ENCODE peak calls at places on chromosomes 6 and 20, in nine cellular contexts. One of them, this sample, is unnamed.

GRCh38 chr6:132084811-132085509 is 133.8 kb upstream of the CCN2 start:
- DNase-seq in GM04504: peak; percentile 95
- DNase-seq in Right ventricle myocardium superior: no peak
- DNase-seq in activated CD4-positive, alpha-beta T cell treated with anti-CD3 and anti-CD28 coated beads, Interleukin-2, amount 50 U/mL, for 48 hours: no peak
- DNase-seq in caudate nucleus: no peak
- DNase-seq in heart left ventricle: no peak
- DNase-seq in ELF-1: no peak
- DNase-seq in iris pigment epithelial cell: peak; percentile 98
- DNase-seq in KG1: no peak
- DNase-seq in this sample: no peak

GRCh38 chr6:142945071-142945445 is at the start of gene HIVEP2:
- DNase-seq in heart left ventricle: peak; percentile 91
- DNase-seq in caudate nucleus: peak; percentile 81
- DNase-seq in activated CD4-positive, alpha-beta T cell treated with anti-CD3 and anti-CD28 coated beads, Interleukin-2, amount 50 U/mL, for 48 hours: peak; percentile 93
- DNase-seq in KG1: no peak
- DNase-seq in ELF-1: peak; percentile 90
- DNase-seq in Right ventricle myocardium superior: peak; percentile 91
- DNase-seq in iris pigment epithelial cell: peak; percentile 91
- DNase-seq in GM04504: peak; percentile 48
- DNase-seq in this sample: no peak

GRCh38 chr6:102026649-102027048 is 633.1 kb downstream of the GRIK2 start:
- DNase-seq in activated CD4-positive, alpha-beta T cell treated with anti-CD3 and anti-CD28 coated beads, Interleukin-2, amount 50 U/mL, for 48 hours: no peak
- DNase-seq in heart left ventricle: no peak
- DNase-seq in Right ventricle myocardium superior: no peak
- DNase-seq in KG1: no peak
- DNase-seq in ELF-1: no peak
- DNase-seq in iris pigment epithelial cell: no peak
- DNase-seq in caudate nucleus: no peak
- DNase-seq in GM04504: no peak
- DNase-seq in this sample: peak; percentile 1

GRCh38 chr20:23451956-23452487 is 654 bp downstream of the CST11 start:
- DNase-seq in caudate nucleus: no peak
- DNase-seq in heart left ventricle: no peak
- DNase-seq in Right ventricle myocardium superior: no peak
- DNase-seq in iris pigment epithelial cell: no peak
- DNase-seq in KG1: no peak
- DNase-seq in ELF-1: no peak
- DNase-seq in activated CD4-positive, alpha-beta T cell treated with anti-CD3 and anti-CD28 coated beads, Interleukin-2, amount 50 U/mL, for 48 hours: no peak
- DNase-seq in GM04504: no peak
- DNase-seq in this sample: no peak

GRCh38 chr6:133632906-133633305 is 256.0 kb upstream of the TCF21 start:
- DNase-seq in caudate nucleus: no peak
- DNase-seq in iris pigment epithelial cell: no peak
- DNase-seq in KG1: no peak
- DNase-seq in GM04504: no peak
- DNase-seq in heart left ventricle: no peak
- DNase-seq in activated CD4-positive, alpha-beta T cell treated with anti-CD3 and anti-CD28 coated beads, Interleukin-2, amount 50 U/mL, for 48 hours: no peak
- DNase-seq in ELF-1: no peak
- DNase-seq in Right ventricle myocardium superior: no peak
- DNase-seq in this sample: no peak

GRCh38 chr6:26029570-26029856 is 57.7 kb upstream of the HFE start:
- DNase-seq in GM04504: no peak
- DNase-seq in activated CD4-positive, alpha-beta T cell treated with anti-CD3 and anti-CD28 coated beads, Interleukin-2, amount 50 U/mL, for 48 hours: no peak
- DNase-seq in ELF-1: no peak
- DNase-seq in Right ventricle myocardium superior: no peak
- DNase-seq in caudate nucleus: no peak
- DNase-seq in iris pigment epithelial cell: no peak
- DNase-seq in KG1: no peak
- DNase-seq in heart left ventricle: no peak
- DNase-seq in this sample: no peak

GRCh38 chr20:19433371-19434316 is 221.2 kb downstream of the SLC24A3 start:
- DNase-seq in KG1: no peak
- DNase-seq in GM04504: no peak
- DNase-seq in caudate nucleus: no peak
- DNase-seq in ELF-1: no peak
- DNase-seq in heart left ventricle: no peak
- DNase-seq in iris pigment epithelial cell: peak; percentile 25
- DNase-seq in Right ventricle myocardium superior: no peak
- DNase-seq in activated CD4-positive, alpha-beta T cell treated with anti-CD3 and anti-CD28 coated beads, Interleukin-2, amount 50 U/mL, for 48 hours: no peak
- DNase-seq in this sample: no peak

GRCh38 chr20:60046011-60046413 is 87.8 kb downstream of the CDH26 start:
- DNase-seq in iris pigment epithelial cell: peak; percentile 16
- DNase-seq in Right ventricle myocardium superior: no peak
- DNase-seq in KG1: peak; percentile 56
- DNase-seq in ELF-1: no peak
- DNase-seq in heart left ventricle: no peak
- DNase-seq in activated CD4-positive, alpha-beta T cell treated with anti-CD3 and anti-CD28 coated beads, Interleukin-2, amount 50 U/mL, for 48 hours: no peak
- DNase-seq in caudate nucleus: no peak
- DNase-seq in GM04504: peak; percentile 70
- DNase-seq in this sample: no peak

GRCh38 chr6:87180105-87180504 is 24.7 kb downstream of the ZNF292 start:
- DNase-seq in ELF-1: peak; percentile 53
- DNase-seq in GM04504: no peak
- DNase-seq in activated CD4-positive, alpha-beta T cell treated with anti-CD3 and anti-CD28 coated beads, Interleukin-2, amount 50 U/mL, for 48 hours: no peak
- DNase-seq in KG1: no peak
- DNase-seq in iris pigment epithelial cell: no peak
- DNase-seq in heart left ventricle: no peak
- DNase-seq in caudate nucleus: no peak
- DNase-seq in Right ventricle myocardium superior: no peak
- DNase-seq in this sample: no peak

GRCh38 chr6:43434441-43434840 is 7.1 kb downstream of the ABCC10 start:
- DNase-seq in caudate nucleus: no peak
- DNase-seq in ELF-1: no peak
- DNase-seq in iris pigment epithelial cell: no peak
- DNase-seq in KG1: no peak
- DNase-seq in Right ventricle myocardium superior: peak; percentile 56
- DNase-seq in activated CD4-positive, alpha-beta T cell treated with anti-CD3 and anti-CD28 coated beads, Interleukin-2, amount 50 U/mL, for 48 hours: no peak
- DNase-seq in heart left ventricle: peak; percentile 32
- DNase-seq in GM04504: no peak
- DNase-seq in this sample: no peak

GRCh38 chr6:19723533-19723932 is 113.6 kb upstream of the ID4 start:
- DNase-seq in GM04504: peak; percentile 79
- DNase-seq in iris pigment epithelial cell: peak; percentile 65
- DNase-seq in caudate nucleus: no peak
- DNase-seq in KG1: no peak
- DNase-seq in ELF-1: no peak
- DNase-seq in Right ventricle myocardium superior: no peak
- DNase-seq in heart left ventricle: no peak
- DNase-seq in activated CD4-positive, alpha-beta T cell treated with anti-CD3 and anti-CD28 coated beads, Interleukin-2, amount 50 U/mL, for 48 hours: no peak
- DNase-seq in this sample: no peak

GRCh38 chr20:18678599-18678998 is 90.7 kb downstream of the DTD1 start:
- DNase-seq in Right ventricle myocardium superior: no peak
- DNase-seq in caudate nucleus: no peak
- DNase-seq in activated CD4-positive, alpha-beta T cell treated with anti-CD3 and anti-CD28 coated beads, Interleukin-2, amount 50 U/mL, for 48 hours: no peak
- DNase-seq in heart left ventricle: no peak
- DNase-seq in KG1: no peak
- DNase-seq in iris pigment epithelial cell: no peak
- DNase-seq in ELF-1: no peak
- DNase-seq in GM04504: no peak
- DNase-seq in this sample: no peak

GRCh38 chr6:157877149-157877548 is 54.1 kb downstream of the SNX9 start:
- DNase-seq in activated CD4-positive, alpha-beta T cell treated with anti-CD3 and anti-CD28 coated beads, Interleukin-2, amount 50 U/mL, for 48 hours: no peak
- DNase-seq in heart left ventricle: no peak
- DNase-seq in iris pigment epithelial cell: no peak
- DNase-seq in Right ventricle myocardium superior: no peak
- DNase-seq in ELF-1: no peak
- DNase-seq in GM04504: no peak
- DNase-seq in caudate nucleus: no peak
- DNase-seq in KG1: no peak
- DNase-seq in this sample: no peak

GRCh38 chr20:59561228-59561605 is 43.1 kb upstream of the PHACTR3 start:
- DNase-seq in activated CD4-positive, alpha-beta T cell treated with anti-CD3 and anti-CD28 coated beads, Interleukin-2, amount 50 U/mL, for 48 hours: no peak
- DNase-seq in ELF-1: no peak
- DNase-seq in caudate nucleus: no peak
- DNase-seq in iris pigment epithelial cell: no peak
- DNase-seq in KG1: no peak
- DNase-seq in GM04504: no peak
- DNase-seq in heart left ventricle: no peak
- DNase-seq in Right ventricle myocardium superior: no peak
- DNase-seq in this sample: no peak

GRCh38 chr6:50724381-50725124 is 11.2 kb downstream of the TFAP2D start:
- DNase-seq in KG1: no peak
- DNase-seq in Right ventricle myocardium superior: no peak
- DNase-seq in caudate nucleus: no peak
- DNase-seq in GM04504: no peak
- DNase-seq in activated CD4-positive, alpha-beta T cell treated with anti-CD3 and anti-CD28 coated beads, Interleukin-2, amount 50 U/mL, for 48 hours: no peak
- DNase-seq in ELF-1: no peak
- DNase-seq in heart left ventricle: no peak
- DNase-seq in iris pigment epithelial cell: no peak
- DNase-seq in this sample: no peak

GRCh38 chr20:20969701-20970100 is 136.5 kb downstream of the LINC00237 start:
- DNase-seq in caudate nucleus: no peak
- DNase-seq in GM04504: no peak
- DNase-seq in KG1: no peak
- DNase-seq in Right ventricle myocardium superior: no peak
- DNase-seq in ELF-1: no peak
- DNase-seq in heart left ventricle: no peak
- DNase-seq in iris pigment epithelial cell: no peak
- DNase-seq in activated CD4-positive, alpha-beta T cell treated with anti-CD3 and anti-CD28 coated beads, Interleukin-2, amount 50 U/mL, for 48 hours: no peak
- DNase-seq in this sample: no peak

This sample was measured in NCI-H1694 treated with DMSO at 0.1 percent for 48 hours.